ENCODE peak calls at places on chromosomes 12 and 14, in eight cellular contexts. D is posterior cingulate gyrus; N is SW480; L is LoVo; Q is bronchial epithelial cell; A is activated CD4-positive, alpha-beta T cell treated with anti-CD3 and anti-CD28 coated beads, Interleukin-2, amount 50 U/mL, for 48 hours; B is A549; W is head of caudate nucleus. X is an unnamed sample.

GRCh38 chr12:117047810-117048584 is 51.2 kb downstream of the TESC start:
- DNase-seq in D (no peak), N (peak), L (peak), Q (no peak), A (no peak), B (no peak), W (no peak), X (peak)

GRCh38 chr12:1289371-1290155 is 298.5 kb downstream of the ERC1 start:
- DNase-seq in D (no peak), N (no peak), L (no peak), Q (no peak), A (no peak), B (no peak), W (no peak), X (no peak)

GRCh38 chr12:11500222-11500860 is 105.0 kb upstream of the PRB2 start:
- DNase-seq in D (peak), N (no peak), L (peak), Q (peak), A (peak), B (peak), W (peak), X (peak)

GRCh38 chr12:56346663-56347062 is 8.0 kb downstream of the IL23A start:
- DNase-seq in D (no peak), N (no peak), L (no peak), Q (no peak), A (peak), B (no peak), W (no peak), X (no peak)

GRCh38 chr12:130838284-130838950 is 633 bp downstream of the STX2 start:
- DNase-seq in D (no peak), N (peak), L (peak), Q (no peak), A (peak), B (peak), W (peak), X (peak)

GRCh38 chr12:1797011-1797901 is 23.1 kb upstream of the LRTM2 start:
- DNase-seq in D (peak), N (peak), L (no peak), Q (no peak), A (peak), B (no peak), W (no peak), X (no peak)

GRCh38 chr12:110365743-110366473 is 37.6 kb downstream of the ANAPC7 start:
- DNase-seq in D (no peak), N (no peak), L (no peak), Q (no peak), A (no peak), B (no peak), W (no peak), X (no peak)

GRCh38 chr14:97379091-97379531 is 581.9 kb downstream of the VRK1 start:
- DNase-seq in D (no peak), N (no peak), L (no peak), Q (no peak), A (no peak), B (no peak), W (no peak), X (no peak)

GRCh38 chr14:71668942-71669341 is 263.3 kb upstream of the RGS6 start:
- DNase-seq in D (no peak), N (no peak), L (no peak), Q (no peak), A (no peak), B (no peak), W (no peak), X (no peak)

GRCh38 chr14:68884031-68885030 is 91.5 kb upstream of the ZFP36L1 start:
- DNase-seq in D (peak), N (peak), L (peak), Q (peak), A (no peak), B (peak), W (no peak), X (peak)

GRCh38 chr12:50545783-50546182 is 41.0 kb downstream of the DIP2B start:
- DNase-seq in D (no peak), N (no peak), L (no peak), Q (no peak), A (no peak), B (no peak), W (no peak), X (no peak)

GRCh38 chr12:57723630-57723962 is 14.9 kb downstream of the AGAP2 start:
- DNase-seq in D (no peak), N (no peak), L (no peak), Q (no peak), A (no peak), B (no peak), W (no peak), X (no peak)

GRCh38 chr14:79638647-79639266 is 572.5 kb downstream of the DIO2 start:
- DNase-seq in D (peak), N (no peak), L (no peak), Q (no peak), A (no peak), B (no peak), W (no peak), X (no peak)

GRCh38 chr12:44847888-44848770 is 28.0 kb downstream of the NELL2 start:
- DNase-seq in D (no peak), N (peak), L (no peak), Q (no peak), A (peak), B (no peak), W (no peak), X (no peak)

GRCh38 chr14:78633747-78634146 is 463.6 kb downstream of the NRXN3 start:
- DNase-seq in D (no peak), N (no peak), L (no peak), Q (no peak), A (no peak), B (no peak), W (peak), X (no peak)

GRCh38 chr14:92497391-92497790 is 16.2 kb upstream of the RIN3 start:
- DNase-seq in D (no peak), N (no peak), L (no peak), Q (no peak), A (no peak), B (no peak), W (no peak), X (no peak)

GRCh38 chr12:52207106-52207505 is 15.3 kb upstream of the KRT80 start:
- DNase-seq in D (no peak), N (no peak), L (no peak), Q (no peak), A (no peak), B (no peak), W (no peak), X (no peak)

GRCh38 chr12:88501976-88502938 is 78.0 kb downstream of the KITLG start:
- DNase-seq in D (no peak), N (no peak), L (no peak), Q (peak), A (no peak), B (no peak), W (no peak), X (no peak)

GRCh38 chr12:53096089-53096741 is 1.3 kb upstream of the IGFBP6 start:
- DNase-seq in D (no peak), N (peak), L (no peak), Q (peak), A (no peak), B (no peak), W (no peak), X (no peak)

GRCh38 chr12:111733340-111733739 is 33.4 kb upstream of the ALDH2 start:
- DNase-seq in D (no peak), N (no peak), L (no peak), Q (no peak), A (no peak), B (no peak), W (no peak), X (no peak)

GRCh38 chr14:59391388-59391787 is 73.8 kb downstream of the GPR135 start:
- DNase-seq in D (no peak), N (no peak), L (no peak), Q (no peak), A (no peak), B (no peak), W (no peak), X (no peak)

GRCh38 chr12:130186101-130186465 is 23.8 kb downstream of the FZD10 start:
- DNase-seq in D (no peak), N (peak), L (no peak), Q (no peak), A (no peak), B (no peak), W (no peak), X (no peak)

GRCh38 chr14:35122696-35123387 is 490 bp downstream of the PRORP start:
- DNase-seq in D (no peak), N (peak), L (peak), Q (peak), A (no peak), B (peak), W (no peak), X (peak)